ENCODE peak calls at places on chromosomes 5 and 9, in seven cellular contexts. O is fibroblast of villous mesenchyme; E is SK-N-SH; X is stimulated activated CD4-positive, alpha-beta T cell treated with anti-CD3 and anti-CD28 coated beads, Interleukin-15, amount 100 ng/mL, for 1 hour; W is NCI-H460; N is T1000; F is OCI-M1. D is an unnamed sample.

GRCh38 chr9:12930906-12931305 is 156.1 kb downstream of the LURAP1L start:
- DNase-seq in E (peak), F (no peak), N (no peak), O (no peak), W (no peak), X (no peak), D (peak)

GRCh38 chr9:107350443-107350842 is 67.4 kb downstream of the RAD23B start:
- DNase-seq in N (no peak), X (no peak), F (no peak), E (no peak), W (no peak), O (no peak), D (no peak)

GRCh38 chr5:146368137-146368536 is 29.5 kb downstream of the POU4F3 start:
- DNase-seq in E (no peak), W (no peak), O (no peak), F (peak), N (no peak), X (no peak), D (no peak)

GRCh38 chr5:78671609-78672008 is 23.0 kb upstream of the LHFPL2 start:
- DNase-seq in X (no peak), O (peak), F (peak), E (peak), W (no peak), N (no peak), D (no peak)

GRCh38 chr5:1827410-1828397 is 26.5 kb downstream of the NDUFS6 start:
- DNase-seq in X (no peak), E (no peak), W (no peak), N (no peak), O (peak), F (no peak), D (peak)

GRCh38 chr5:68049053-68049713 is 166.4 kb upstream of the PIK3R1 start:
- DNase-seq in F (no peak), X (no peak), W (no peak), N (no peak), E (no peak), O (no peak), D (no peak)

GRCh38 chr9:110095238-110095637 is 112.7 kb downstream of the C9orf152 start:
- DNase-seq in X (no peak), E (no peak), F (no peak), N (no peak), W (no peak), O (peak), D (no peak)

GRCh38 chr5:83522431-83522830 is 50.9 kb downstream of the VCAN start:
- DNase-seq in X (no peak), W (no peak), E (no peak), F (no peak), N (no peak), O (no peak), D (no peak)

GRCh38 chr5:141258948-141259347 is 13.8 kb downstream of the PCDHB15 start:
- DNase-seq in N (no peak), X (no peak), O (no peak), E (no peak), W (no peak), F (no peak), D (no peak)

GRCh38 chr5:69414885-69415583 is at the start of gene MARVELD2:
- DNase-seq in W (peak), O (peak), N (no peak), X (peak), E (peak), F (no peak), D (peak)

GRCh38 chr5:150245111-150245789 is 44.3 kb downstream of the CAMK2A start:
- DNase-seq in N (no peak), O (peak), E (peak), W (no peak), F (no peak), X (no peak), D (peak)

GRCh38 chr5:176781638-176782570 is 28.5 kb upstream of the UNC5A start:
- DNase-seq in F (no peak), N (no peak), W (no peak), E (no peak), O (no peak), X (no peak), D (no peak)

GRCh38 chr9:100689635-100690034 is 111.8 kb downstream of the CAVIN4 start:
- DNase-seq in E (no peak), F (peak), O (no peak), N (no peak), X (no peak), W (no peak), D (no peak)

GRCh38 chr5:123937230-123937629 is 425.3 kb downstream of the CSNK1G3 start:
- DNase-seq in E (peak), W (peak), F (peak), X (no peak), N (no peak), O (peak), D (no peak)

GRCh38 chr5:151378616-151379015 is 31.3 kb upstream of the SLC36A2 start:
- DNase-seq in N (no peak), E (no peak), X (no peak), W (no peak), F (no peak), O (no peak), D (no peak)

GRCh38 chr5:174751154-174751990 is 27.0 kb downstream of the MSX2 start:
- DNase-seq in W (no peak), O (no peak), E (peak), X (no peak), F (no peak), N (no peak), D (peak)

GRCh38 chr5:140998921-140999410 is 32.7 kb downstream of the PCDHAC2 start:
- DNase-seq in O (no peak), W (no peak), N (no peak), E (no peak), X (no peak), F (no peak), D (no peak)

GRCh38 chr9:37998881-37999311 is 70.1 kb downstream of the SHB start:
- DNase-seq in O (peak), N (no peak), E (no peak), X (no peak), F (peak), W (no peak), D (no peak)

GRCh38 chr5:180609386-180609785 is 18.1 kb upstream of the SCGB3A1 start:
- DNase-seq in E (no peak), X (no peak), F (no peak), W (no peak), N (no peak), O (no peak), D (no peak)